ENCODE peak calls at places on chromosomes 3 and 15, in ten cellular contexts. L, H, O, E, W, I, X, U, G and T are unnamed samples.

GRCh38 chr3:46829699-46830208 is 33.5 kb downstream of the MYL3 start:
- DNase-seq in U (no peak), X (no peak), W (no peak), L (no peak), I (no peak), H (no peak), O (no peak), E (no peak), G (no peak), T (no peak)

GRCh38 chr15:90917569-90917968 is 14.5 kb downstream of the MAN2A2 start:
- DNase-seq in U (no peak), H (no peak), O (no peak), L (no peak), X (no peak), I (no peak), E (no peak), G (no peak), W (no peak), T (no peak)

GRCh38 chr15:78921940-78922339 is 22.9 kb downstream of the CTSH start:
- DNase-seq in G (no peak), W (no peak), X (no peak), H (no peak), I (no peak), E (no peak), O (no peak), L (no peak), U (no peak), T (no peak)

GRCh38 chr3:66195347-66195783 is 25.4 kb upstream of the SLC25A26 start:
- DNase-seq in H (peak; percentile 46), X (no peak), W (peak; percentile 26), G (no peak), I (peak; percentile 83), O (peak; percentile 57), L (no peak), U (peak; percentile 27), E (peak; percentile 15), T (no peak)

GRCh38 chr3:175526609-175527280 is 667.6 kb downstream of the NAALADL2 start:
- DNase-seq in L (no peak), U (no peak), H (no peak), E (no peak), O (no peak), I (peak; percentile 46), G (no peak), X (no peak), W (no peak), T (no peak)

GRCh38 chr3:193040836-193041672 is 123.4 kb upstream of the MB21D2 start:
- DNase-seq in H (peak; percentile 81), G (peak; percentile 56), L (peak; percentile 24), E (no peak), I (peak; percentile 79), W (peak; percentile 55), X (no peak), U (no peak), O (no peak), T (no peak)

GRCh38 chr3:103907567-103907966 is 1459.1 kb upstream of the ALCAM start:
- DNase-seq in W (no peak), U (no peak), G (no peak), O (no peak), H (no peak), I (no peak), E (no peak), L (peak; percentile 13), X (no peak), T (no peak)

GRCh38 chr3:48837163-48837562 is 10.5 kb downstream of the PRKAR2A start:
- DNase-seq in O (no peak), I (no peak), U (no peak), X (no peak), G (no peak), H (no peak), E (no peak), L (no peak), W (no peak), T (no peak)

GRCh38 chr15:38074029-38074428 is 139.6 kb downstream of the TMCO5A start:
- DNase-seq in O (no peak), X (no peak), H (peak; percentile 36), E (no peak), G (peak; percentile 18), U (no peak), L (no peak), I (no peak), W (no peak), T (no peak)

GRCh38 chr15:52783191-52783829 is 6.8 kb downstream of the ONECUT1 start:
- DNase-seq in X (no peak), E (no peak), O (no peak), L (no peak), W (peak; percentile 82), I (peak; percentile 93), G (no peak), H (no peak), U (no peak), T (no peak)

GRCh38 chr3:78238811-78239210 is 1198.9 kb downstream of the ROBO2 start:
- DNase-seq in I (no peak), E (no peak), L (no peak), O (no peak), H (no peak), W (no peak), U (no peak), G (no peak), X (no peak), T (no peak)

GRCh38 chr3:197888511-197888910 is 61.5 kb upstream of the RPL35A start:
- DNase-seq in X (no peak), O (no peak), I (no peak), E (no peak), L (no peak), W (no peak), H (no peak), G (no peak), U (no peak), T (no peak)

GRCh38 chr15:92807971-92808571 is 92.1 kb upstream of the CHD2 start:
- DNase-seq in W (no peak), O (no peak), L (no peak), E (peak; percentile 34), U (no peak), H (peak; percentile 31), G (peak; percentile 50), I (peak; percentile 46), X (no peak), T (no peak)
- H3K4me1 ChIP-seq in W (peaks cover 21% of the 10 kb centered on the region), O (peaks cover 22% of the 10 kb centered on the region), L (peaks cover 57% of the 10 kb centered on the region), E (peaks cover 32% of the 10 kb centered on the region), U (no peaks in the 10 kb centered on the region), H (peaks cover 64% of the 10 kb centered on the region), G (peaks cover 56% of the 10 kb centered on the region), I (peaks cover 29% of the 10 kb centered on the region), X (peaks cover 40% of the 10 kb centered on the region), T (peaks cover 63% of the 10 kb centered on the region)

GRCh38 chr3:171459942-171460225 is 321 bp downstream of the TNIK start:
- DNase-seq in U (no peak), X (no peak), O (no peak), G (no peak), W (no peak), E (no peak), L (no peak), H (peak; percentile 9), I (no peak), T (no peak)
- H3K4me3 ChIP-seq in U (peak overlapping the region; percentile 52), X (peak overlapping the region; percentile 74), O (peak overlapping the region; percentile 83), G (no peak overlapping the region), W (peak overlapping the region; percentile 95), E (peak overlapping the region; percentile 82), L (peak overlapping the region; percentile 54), H (peak overlapping the region; percentile 84), I (peak overlapping the region; percentile 82), T (peak overlapping the region; percentile 88)

GRCh38 chr3:187736418-187736871 is 8.8 kb downstream of the BCL6 start:
- DNase-seq in G (no peak), E (no peak), X (no peak), I (peak; percentile 36), W (no peak), U (no peak), H (peak; percentile 45), O (no peak), L (no peak), T (no peak)

GRCh38 chr3:187739125-187739560 is 6.1 kb downstream of the BCL6 start:
- DNase-seq in G (peak; percentile 38), H (no peak), W (no peak), U (no peak), X (no peak), I (peak; percentile 43), O (peak; percentile 47), L (no peak), E (no peak), T (no peak)

GRCh38 chr3:187738400-187739124 is 6.7 kb downstream of the BCL6 start:
- DNase-seq in O (peak; percentile 75), I (peak; percentile 98), G (peak; percentile 76), L (peak; percentile 72), U (peak; percentile 88), X (no peak), W (peak; percentile 94), E (peak; percentile 90), H (peak; percentile 94), T (peak; percentile 77)

GRCh38 chr3:187738089-187738399 is 7.2 kb downstream of the BCL6 start:
- DNase-seq in G (no peak), E (no peak), H (no peak), U (no peak), L (no peak), W (no peak), O (no peak), X (no peak), I (no peak), T (no peak)

GRCh38 chr3:187737401-187738088 is 7.7 kb downstream of the BCL6 start:
- DNase-seq in L (no peak), G (no peak), H (peak; percentile 65), U (peak; percentile 72), O (peak; percentile 81), E (peak; percentile 77), X (no peak), W (peak; percentile 49), I (peak; percentile 65), T (peak; percentile 42)
- TF ChIP-seq CTCF in L (no peak), G (no peak), H (no peak), U (no peak), O (peak; percentile 29), E (peak; percentile 17), X (no peak), W (no peak), I (no peak), T (no peak)

DNA sequence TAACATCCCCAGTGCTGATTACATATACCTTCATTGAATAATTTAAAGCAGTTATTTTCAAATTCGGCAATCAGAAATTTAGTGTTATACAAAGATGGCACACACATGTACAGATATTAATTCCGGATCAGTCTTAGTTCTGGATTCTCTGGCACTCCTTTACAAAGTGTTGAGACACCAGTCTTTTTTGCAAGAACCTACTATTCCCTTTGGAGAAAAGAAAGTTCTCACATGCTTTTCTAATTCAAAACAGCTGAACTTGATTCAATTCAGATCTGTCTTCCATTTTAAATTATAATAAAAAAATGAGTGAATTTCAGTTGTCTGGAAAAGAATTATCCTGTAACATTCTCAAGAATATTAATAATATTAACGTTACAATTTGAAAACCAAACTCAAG is 20.4 kb downstream of the CCDC191 start:
- DNase-seq in W (no peak), G (no peak), O (no peak), E (no peak), X (no peak), L (no peak), U (no peak), H (no peak), I (no peak), T (no peak)
- H3K4me1 ChIP-seq in W (no peaks in the 10 kb centered on the region), G (no peaks in the 10 kb centered on the region), O (no peaks in the 10 kb centered on the region), E (no peaks in the 10 kb centered on the region), X (no peaks in the 10 kb centered on the region), L (no peaks in the 10 kb centered on the region), U (no peaks in the 10 kb centered on the region), H (no peaks in the 10 kb centered on the region), I (peaks cover 5% of the 10 kb centered on the region), T (no peaks in the 10 kb centered on the region)